ENCODE peak calls at places on chromosomes 11 and 22, in four cellular contexts. D is GOT3, L is NCI-H510A treated with DMSO at 0.1 percent for 48 hours, M is lower leg skin. U is an unnamed sample.

GRCh38 chr22:45284705-45285305 is at the start of gene UPK3A:
- DNase-seq in D (no peak), L (peak), M (no peak), U (peak)

GRCh38 chr11:78684377-78684776 is 109.7 kb upstream of the NARS2 start:
- DNase-seq in D (no peak), L (no peak), M (no peak), U (no peak)

GRCh38 chr11:125341676-125342075 is 154.4 kb downstream of the FEZ1 start:
- DNase-seq in D (no peak), L (no peak), M (no peak), U (no peak)

GRCh38 chr11:95067828-95068244 is 1.1 kb downstream of the SRSF8 start:
- DNase-seq in D (no peak), L (peak), M (peak), U (no peak)

GRCh38 chr11:64330888-64331287 is 9.1 kb upstream of the CCDC88B start:
- DNase-seq in D (no peak), L (no peak), M (no peak), U (no peak)

GRCh38 chr11:17673951-17674350 is 45.4 kb upstream of the MYOD1 start:
- DNase-seq in D (no peak), L (no peak), M (no peak), U (no peak)

GRCh38 chr22:38824587-38824986 is 19.2 kb downstream of the NPTXR start:
- DNase-seq in D (no peak), L (no peak), M (no peak), U (no peak)

GRCh38 chr11:119839504-119840133 is 110.6 kb upstream of the NECTIN1 start:
- DNase-seq in D (no peak), L (no peak), M (no peak), U (no peak)

GRCh38 chr11:106601637-106602297 is 416.5 kb downstream of the GUCY1A2 start:
- DNase-seq in D (no peak), L (no peak), M (no peak), U (no peak)

GRCh38 chr11:94788396-94788795 is 20.2 kb downstream of the AMOTL1 start:
- DNase-seq in D (no peak), L (no peak), M (no peak), U (no peak)

U was measured in NCI-H2029.